ENCODE peak calls at places on chromosomes 16 and 17, in four cellular contexts. One of them, this sample, is unnamed.

GRCh38 chr17:73156166-73156840 is 8.5 kb upstream of the SSTR2 start:
- DNase-seq in ascending aorta: no peak
- DNase-seq in nucleus accumbens: no peak
- DNase-seq in ACHN: peak; percentile 74
- DNase-seq in this sample: no peak

GRCh38 chr16:89150090-89150835 is 21.3 kb upstream of the CDH15 start:
- DNase-seq in nucleus accumbens: no peak
- DNase-seq in ACHN: no peak
- DNase-seq in ascending aorta: no peak
- DNase-seq in this sample: no peak

GRCh38 chr17:75764711-75765421 is at the start of gene GALK1:
- DNase-seq in nucleus accumbens: no peak
- DNase-seq in ascending aorta: no peak
- DNase-seq in ACHN: peak; percentile 75
- DNase-seq in this sample: no peak

GRCh38 chr16:30805056-30805369 is 18.0 kb upstream of the ZNF629 start:
- DNase-seq in ascending aorta: no peak
- DNase-seq in nucleus accumbens: no peak
- DNase-seq in ACHN: no peak
- DNase-seq in this sample: no peak

GRCh38 chr16:14527411-14528044 is 102.5 kb downstream of the PARN start:
- DNase-seq in ACHN: no peak
- DNase-seq in ascending aorta: no peak
- DNase-seq in nucleus accumbens: no peak
- DNase-seq in this sample: no peak

GRCh38 chr16:68384293-68385255 is 63.7 kb downstream of the SMPD3 start:
- DNase-seq in ascending aorta: no peak
- DNase-seq in ACHN: no peak
- DNase-seq in nucleus accumbens: no peak
- DNase-seq in this sample: no peak

GRCh38 chr17:19958023-19958422 is 19.6 kb downstream of the AKAP10 start:
- DNase-seq in ACHN: peak; percentile 92
- DNase-seq in ascending aorta: no peak
- DNase-seq in nucleus accumbens: no peak
- DNase-seq in this sample: no peak

GRCh38 chr16:79008869-79009179 is 591.7 kb downstream of the MAF start:
- DNase-seq in nucleus accumbens: no peak
- DNase-seq in ascending aorta: no peak
- DNase-seq in ACHN: no peak
- DNase-seq in this sample: no peak

GRCh38 chr17:32350662-32351418 is 883 bp downstream of the ZNF207 start:
- DNase-seq in nucleus accumbens: no peak
- DNase-seq in ACHN: peak; percentile 75
- DNase-seq in ascending aorta: no peak
- DNase-seq in this sample: no peak

GRCh38 chr17:8041249-8041928 is 2.5 kb downstream of the ALOX15B start:
- DNase-seq in ACHN: peak; percentile 61
- DNase-seq in nucleus accumbens: no peak
- DNase-seq in ascending aorta: no peak
- DNase-seq in this sample: no peak

GRCh38 chr17:61401280-61402072 is 1.8 kb downstream of the TBX2 start:
- DNase-seq in ascending aorta: no peak
- DNase-seq in nucleus accumbens: no peak
- DNase-seq in ACHN: no peak
- DNase-seq in this sample: no peak

GRCh38 chr17:81331527-81332043 is 36.5 kb upstream of the SLC38A10 start:
- DNase-seq in ascending aorta: no peak
- DNase-seq in ACHN: no peak
- DNase-seq in nucleus accumbens: no peak
- DNase-seq in this sample: no peak

GRCh38 chr16:72637306-72637705 is 410.6 kb downstream of the ZFHX3 start:
- DNase-seq in nucleus accumbens: no peak
- DNase-seq in ACHN: peak; percentile 84
- DNase-seq in ascending aorta: no peak
- DNase-seq in this sample: no peak

GRCh38 chr17:30716461-30717289 is 107.8 kb downstream of the CRLF3 start:
- DNase-seq in ascending aorta: no peak
- DNase-seq in ACHN: peak; percentile 39
- DNase-seq in nucleus accumbens: no peak
- DNase-seq in this sample: no peak

GRCh38 chr17:67244621-67245072 is 349 bp downstream of the HELZ start:
- DNase-seq in ACHN: no peak
- DNase-seq in nucleus accumbens: no peak
- DNase-seq in ascending aorta: no peak
- DNase-seq in this sample: no peak

GRCh38 chr17:72189781-72190593 is 69.2 kb downstream of the SOX9 start:
- DNase-seq in nucleus accumbens: no peak
- DNase-seq in ascending aorta: no peak
- DNase-seq in ACHN: no peak
- DNase-seq in this sample: no peak

GRCh38 chr16:57023541-57024249 is 34.3 kb downstream of the NLRC5 start:
- DNase-seq in ACHN: no peak
- DNase-seq in ascending aorta: no peak
- DNase-seq in nucleus accumbens: no peak
- DNase-seq in this sample: no peak

GRCh38 chr16:89241187-89242003 is 23.9 kb downstream of the ZNF778 start:
- DNase-seq in ascending aorta: no peak
- DNase-seq in ACHN: peak; percentile 80
- DNase-seq in nucleus accumbens: peak; percentile 58
- DNase-seq in this sample: no peak

GRCh38 chr16:80056334-80056733 is 455.8 kb upstream of the MAF start:
- DNase-seq in ACHN: no peak
- DNase-seq in nucleus accumbens: no peak
- DNase-seq in ascending aorta: no peak
- DNase-seq in this sample: no peak

GRCh38 chr16:4698321-4699029 is 5.1 kb downstream of the NUDT16L1 start:
- DNase-seq in ACHN: no peak
- DNase-seq in ascending aorta: no peak
- DNase-seq in nucleus accumbens: no peak
- DNase-seq in this sample: no peak

GRCh38 chr16:57268804-57269800 is 15.4 kb downstream of the PLLP start:
- DNase-seq in nucleus accumbens: no peak
- DNase-seq in ACHN: no peak
- DNase-seq in ascending aorta: no peak
- DNase-seq in this sample: no peak

GRCh38 chr17:75652934-75653549 is 13.9 kb downstream of the RECQL5 start:
- DNase-seq in ascending aorta: no peak
- DNase-seq in ACHN: peak; percentile 57
- DNase-seq in nucleus accumbens: no peak
- DNase-seq in this sample: no peak

GRCh38 chr16:47676628-47677177 is 215.6 kb downstream of the PHKB start:
- DNase-seq in ACHN: no peak
- DNase-seq in ascending aorta: no peak
- DNase-seq in nucleus accumbens: no peak
- DNase-seq in this sample: no peak

GRCh38 chr17:9158545-9159452 is 137.5 kb downstream of the NTN1 start:
- DNase-seq in ACHN: no peak
- DNase-seq in ascending aorta: no peak
- DNase-seq in nucleus accumbens: no peak
- DNase-seq in this sample: no peak

GRCh38 chr17:17545031-17545820 is 46.3 kb downstream of the PEMT start:
- DNase-seq in ACHN: no peak
- DNase-seq in ascending aorta: no peak
- DNase-seq in nucleus accumbens: no peak
- DNase-seq in this sample: no peak

GRCh38 chr16:59964232-59964924 is 1230.3 kb upstream of the GOT2 start:
- DNase-seq in nucleus accumbens: no peak
- DNase-seq in ascending aorta: no peak
- DNase-seq in ACHN: no peak
- DNase-seq in this sample: no peak

GRCh38 chr16:88383401-88384221 is 852 bp downstream of the ZNF469 start:
- DNase-seq in ACHN: peak; percentile 26
- DNase-seq in nucleus accumbens: no peak
- DNase-seq in ascending aorta: no peak
- DNase-seq in this sample: no peak

GRCh38 chr17:16450028-16450427 is 34.7 kb downstream of the TRPV2 start:
- DNase-seq in ACHN: no peak
- DNase-seq in nucleus accumbens: no peak
- DNase-seq in ascending aorta: no peak
- DNase-seq in this sample: no peak

GRCh38 chr17:39365252-39365651 is 36.2 kb downstream of the FBXL20 start:
- DNase-seq in nucleus accumbens: no peak
- DNase-seq in ascending aorta: no peak
- DNase-seq in ACHN: no peak
- DNase-seq in this sample: no peak

GRCh38 chr17:6286239-6286638 is 148.7 kb downstream of the AIPL1 start:
- DNase-seq in ascending aorta: no peak
- DNase-seq in nucleus accumbens: no peak
- DNase-seq in ACHN: peak; percentile 21
- DNase-seq in this sample: no peak

GRCh38 chr16:5918553-5919127 is 821.0 kb upstream of the EEF2KMT start:
- DNase-seq in nucleus accumbens: no peak
- DNase-seq in ascending aorta: no peak
- DNase-seq in ACHN: no peak
- DNase-seq in this sample: no peak

GRCh38 chr17:77343031-77343866 is 202.5 kb downstream of the SEC14L1 start:
- DNase-seq in ACHN: no peak
- DNase-seq in nucleus accumbens: no peak
- DNase-seq in ascending aorta: no peak
- DNase-seq in this sample: no peak

GRCh38 chr17:32007463-32008298 is 498 bp downstream of the LRRC37B start:
- DNase-seq in ascending aorta: no peak
- DNase-seq in ACHN: peak; percentile 40
- DNase-seq in nucleus accumbens: no peak
- DNase-seq in this sample: no peak

GRCh38 chr17:82440991-82441627 is 9.4 kb downstream of the CYBC1 start:
- DNase-seq in ACHN: no peak
- DNase-seq in ascending aorta: no peak
- DNase-seq in nucleus accumbens: no peak
- DNase-seq in this sample: no peak

GRCh38 chr16:23571895-23572294 is 14.4 kb downstream of the UBFD1 start:
- DNase-seq in nucleus accumbens: no peak
- DNase-seq in ACHN: no peak
- DNase-seq in ascending aorta: no peak
- DNase-seq in this sample: no peak

This sample was measured in esophagus squamous epithelium.